ENCODE peak calls at places on chromosomes 11 and 22, in seven cellular contexts. One of them, this sample, is unnamed.

GRCh38 chr11:104876838-104877500 is 21.3 kb downstream of the CASP12 start:
- DNase-seq in NCI-H345: no peak
- DNase-seq in iris pigment epithelial cell: no peak
- DNase-seq in SK-N-SH: peak; percentile 29
- DNase-seq in RPMI7951: no peak
- DNase-seq in skeletal muscle cell: no peak
- DNase-seq in naive thymus-derived CD4-positive, alpha-beta T cell: peak; percentile 30
- DNase-seq in this sample: no peak

GRCh38 chr11:117299351-117300300 is 8.5 kb downstream of the BACE1-AS start:
- DNase-seq in iris pigment epithelial cell: no peak
- DNase-seq in SK-N-SH: peak; percentile 44
- DNase-seq in naive thymus-derived CD4-positive, alpha-beta T cell: no peak
- DNase-seq in skeletal muscle cell: no peak
- DNase-seq in RPMI7951: no peak
- DNase-seq in NCI-H345: no peak
- DNase-seq in this sample: no peak

GRCh38 chr11:31240340-31240904 is 129.1 kb downstream of the DCDC1 start:
- DNase-seq in iris pigment epithelial cell: peak; percentile 56
- DNase-seq in skeletal muscle cell: no peak
- DNase-seq in SK-N-SH: peak; percentile 14
- DNase-seq in RPMI7951: peak; percentile 34
- DNase-seq in NCI-H345: peak; percentile 57
- DNase-seq in naive thymus-derived CD4-positive, alpha-beta T cell: peak; percentile 16
- DNase-seq in this sample: peak; percentile 72

GRCh38 chr11:129828301-129828836 is 12.7 kb downstream of the TMEM45B start:
- DNase-seq in iris pigment epithelial cell: no peak
- DNase-seq in SK-N-SH: no peak
- DNase-seq in NCI-H345: peak; percentile 69
- DNase-seq in skeletal muscle cell: no peak
- DNase-seq in RPMI7951: no peak
- DNase-seq in naive thymus-derived CD4-positive, alpha-beta T cell: no peak
- DNase-seq in this sample: no peak

GRCh38 chr11:8812438-8812837 is 98.6 kb upstream of the AKIP1 start:
- DNase-seq in SK-N-SH: no peak
- DNase-seq in RPMI7951: peak; percentile 77
- DNase-seq in naive thymus-derived CD4-positive, alpha-beta T cell: no peak
- DNase-seq in skeletal muscle cell: no peak
- DNase-seq in NCI-H345: no peak
- DNase-seq in iris pigment epithelial cell: peak; percentile 64
- DNase-seq in this sample: peak; percentile 9

GRCh38 chr22:26887456-26887855 is 230.1 kb downstream of the MIAT start:
- DNase-seq in naive thymus-derived CD4-positive, alpha-beta T cell: no peak
- DNase-seq in RPMI7951: peak; percentile 97
- DNase-seq in NCI-H345: no peak
- DNase-seq in iris pigment epithelial cell: peak; percentile 83
- DNase-seq in SK-N-SH: no peak
- DNase-seq in skeletal muscle cell: peak; percentile 62
- DNase-seq in this sample: no peak

GRCh38 chr22:39311592-39312400 is 7.6 kb downstream of the RPL3 start:
- DNase-seq in naive thymus-derived CD4-positive, alpha-beta T cell: no peak
- DNase-seq in skeletal muscle cell: no peak
- DNase-seq in RPMI7951: no peak
- DNase-seq in SK-N-SH: no peak
- DNase-seq in NCI-H345: no peak
- DNase-seq in iris pigment epithelial cell: no peak
- DNase-seq in this sample: no peak

GRCh38 chr11:60786811-60787567 is 1.9 kb downstream of the MS4A10 start:
- DNase-seq in RPMI7951: peak; percentile 78
- DNase-seq in skeletal muscle cell: peak; percentile 82
- DNase-seq in iris pigment epithelial cell: peak; percentile 61
- DNase-seq in naive thymus-derived CD4-positive, alpha-beta T cell: no peak
- DNase-seq in SK-N-SH: no peak
- DNase-seq in NCI-H345: no peak
- DNase-seq in this sample: no peak

GRCh38 chr22:49099496-49100124 is 728.1 kb downstream of the BRD1 start:
- DNase-seq in RPMI7951: peak; percentile 26
- DNase-seq in iris pigment epithelial cell: no peak
- DNase-seq in NCI-H345: no peak
- DNase-seq in naive thymus-derived CD4-positive, alpha-beta T cell: no peak
- DNase-seq in skeletal muscle cell: no peak
- DNase-seq in SK-N-SH: no peak
- DNase-seq in this sample: no peak

GRCh38 chr11:123441161-123441560 is 11.1 kb downstream of the GRAMD1B start:
- DNase-seq in naive thymus-derived CD4-positive, alpha-beta T cell: no peak
- DNase-seq in SK-N-SH: no peak
- DNase-seq in skeletal muscle cell: no peak
- DNase-seq in NCI-H345: no peak
- DNase-seq in iris pigment epithelial cell: no peak
- DNase-seq in RPMI7951: no peak
- DNase-seq in this sample: no peak

GRCh38 chr11:2300290-2300935 is 1.3 kb downstream of the C11orf21 start:
- DNase-seq in naive thymus-derived CD4-positive, alpha-beta T cell: peak; percentile 24
- DNase-seq in skeletal muscle cell: no peak
- DNase-seq in iris pigment epithelial cell: no peak
- DNase-seq in RPMI7951: no peak
- DNase-seq in NCI-H345: no peak
- DNase-seq in SK-N-SH: no peak
- DNase-seq in this sample: no peak

GRCh38 chr22:19878461-19879247 is 24.0 kb upstream of the GNB1L start:
- DNase-seq in iris pigment epithelial cell: peak; percentile 28
- DNase-seq in skeletal muscle cell: no peak
- DNase-seq in NCI-H345: no peak
- DNase-seq in RPMI7951: no peak
- DNase-seq in SK-N-SH: peak; percentile 34
- DNase-seq in naive thymus-derived CD4-positive, alpha-beta T cell: no peak
- DNase-seq in this sample: no peak

GRCh38 chr11:34468209-34468841 is 29.6 kb downstream of the CAT start:
- DNase-seq in RPMI7951: peak; percentile 35
- DNase-seq in iris pigment epithelial cell: peak; percentile 50
- DNase-seq in naive thymus-derived CD4-positive, alpha-beta T cell: peak; percentile 31
- DNase-seq in skeletal muscle cell: no peak
- DNase-seq in SK-N-SH: peak; percentile 18
- DNase-seq in NCI-H345: no peak
- DNase-seq in this sample: peak; percentile 83

GRCh38 chr11:110830344-110831141 is 118.3 kb upstream of the ARHGAP20 start:
- DNase-seq in iris pigment epithelial cell: peak; percentile 66
- DNase-seq in NCI-H345: no peak
- DNase-seq in SK-N-SH: no peak
- DNase-seq in skeletal muscle cell: peak; percentile 27
- DNase-seq in naive thymus-derived CD4-positive, alpha-beta T cell: no peak
- DNase-seq in RPMI7951: no peak
- DNase-seq in this sample: no peak

GRCh38 chr11:111285205-111286079 is 12.9 kb upstream of the POU2AF3 start:
- DNase-seq in NCI-H345: no peak
- DNase-seq in RPMI7951: no peak
- DNase-seq in SK-N-SH: no peak
- DNase-seq in naive thymus-derived CD4-positive, alpha-beta T cell: no peak
- DNase-seq in skeletal muscle cell: no peak
- DNase-seq in iris pigment epithelial cell: no peak
- DNase-seq in this sample: no peak

GRCh38 chr11:121236115-121237001 is 56.2 kb upstream of the SC5D start:
- DNase-seq in skeletal muscle cell: no peak
- DNase-seq in naive thymus-derived CD4-positive, alpha-beta T cell: no peak
- DNase-seq in NCI-H345: no peak
- DNase-seq in RPMI7951: peak; percentile 21
- DNase-seq in SK-N-SH: no peak
- DNase-seq in iris pigment epithelial cell: peak; percentile 27
- DNase-seq in this sample: no peak

GRCh38 chr11:45896392-45897068 is 10.5 kb downstream of the FREY1 start:
- DNase-seq in iris pigment epithelial cell: peak; percentile 12
- DNase-seq in RPMI7951: no peak
- DNase-seq in skeletal muscle cell: no peak
- DNase-seq in SK-N-SH: peak; percentile 73
- DNase-seq in naive thymus-derived CD4-positive, alpha-beta T cell: no peak
- DNase-seq in NCI-H345: peak; percentile 84
- DNase-seq in this sample: no peak